ENCODE peak calls at places on chromosomes 7 and 10, in four cellular contexts. P is A549, T is H1, N is K562. I is an unnamed sample.

GRCh38 chr10:90111671-90112070 is 410.3 kb downstream of the KIF20B start:
- DNase-seq in T (no peak), N (no peak), P (no peak), I (no peak)

GRCh38 chr7:84783161-84783803 is 403.6 kb downstream of the SEMA3D start:
- DNase-seq in P (peak), N (peak), T (no peak), I (no peak)

GRCh38 chr10:3782456-3783312 is 2.3 kb downstream of the KLF6 start:
- DNase-seq in T (no peak), N (peak), P (no peak), I (peak)

GRCh38 chr10:31353574-31353973 is 34.6 kb downstream of the ZEB1 start:
- DNase-seq in N (peak), T (no peak), P (peak), I (peak)

GRCh38 chr10:89679986-89680385 is 21.4 kb upstream of the KIF20B start:
- DNase-seq in N (no peak), T (no peak), P (no peak), I (no peak)

GRCh38 chr10:108465871-108466641 is 1301.5 kb upstream of the SORCS1 start:
- DNase-seq in P (no peak), T (peak), N (no peak), I (no peak)

GRCh38 chr7:105218939-105219770 is 169.6 kb downstream of the SRPK2 start:
- DNase-seq in N (no peak), P (no peak), T (no peak), I (no peak)

GRCh38 chr10:53846809-53847208 is 954.2 kb downstream of the PCDH15 start:
- DNase-seq in T (no peak), P (no peak), N (no peak), I (no peak)

GRCh38 chr10:120382360-120382759 is 74.7 kb upstream of the PLPP4 start:
- DNase-seq in P (no peak), T (no peak), N (no peak), I (no peak)

GRCh38 chr7:92244803-92245486 is 769 bp downstream of the KRIT1 start:
- DNase-seq in N (no peak), T (no peak), P (no peak), I (no peak)

DNA sequence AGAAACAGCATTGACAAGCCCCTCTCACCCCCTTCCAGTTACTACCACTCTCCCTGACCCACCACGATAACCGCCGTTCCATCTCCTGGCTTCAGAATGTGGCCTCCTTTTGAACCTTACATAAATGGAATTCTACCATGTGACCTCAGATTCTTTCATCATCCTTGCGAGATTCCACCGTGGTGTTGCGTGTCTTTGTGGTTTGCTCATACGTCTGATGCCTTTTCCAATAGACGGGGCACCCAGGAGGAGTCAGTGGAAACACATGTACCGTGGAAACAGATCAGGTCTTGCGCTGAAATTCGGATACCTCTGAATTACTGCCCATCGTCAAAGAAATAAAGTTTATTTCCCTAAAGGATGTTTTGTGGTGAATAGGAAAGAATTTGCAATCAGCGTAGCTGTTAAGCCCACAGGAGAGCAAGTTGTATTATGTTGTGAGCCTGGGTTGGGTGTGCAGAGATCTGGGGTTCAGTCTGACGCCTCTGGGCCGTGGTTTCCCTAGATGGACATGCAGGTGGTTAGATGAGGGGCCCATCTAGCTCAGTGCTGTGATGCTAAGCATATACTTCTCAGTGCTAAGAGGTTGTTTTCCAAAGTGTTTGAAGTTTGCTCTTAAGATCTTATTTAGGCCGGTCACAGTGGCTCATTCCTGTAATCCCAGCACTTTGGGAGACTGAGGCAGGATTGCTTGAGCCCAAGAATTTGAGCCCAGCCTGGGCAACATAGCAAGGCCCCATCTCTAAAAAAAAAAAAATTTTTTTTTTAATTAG is 29.1 kb downstream of the GTF2IRD1 start:
- DNase-seq in P (peak), N (no peak), T (no peak), I (peak)
- TF ChIP-seq JUN in P (peak), N (no peak), T (no peak), I (no peak)

DNA sequence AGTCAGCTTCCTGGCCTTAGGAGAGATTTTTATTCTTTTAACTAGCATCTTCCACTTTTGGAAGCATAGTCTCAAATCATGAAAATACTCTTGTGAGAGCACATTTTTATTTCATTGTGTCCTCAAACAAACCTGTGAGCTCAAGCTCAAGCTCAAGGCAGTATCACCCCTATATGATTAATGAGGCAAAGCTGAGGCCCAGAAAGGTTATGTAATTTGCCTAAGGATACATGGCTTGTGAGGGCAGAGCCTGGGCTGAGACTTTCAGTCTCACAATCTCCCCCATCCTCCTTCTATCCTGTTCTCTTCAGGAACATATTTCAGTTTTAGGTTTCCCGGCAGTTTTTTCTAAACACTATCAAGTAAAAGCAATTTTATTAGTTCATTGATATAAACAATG is 359.5 kb downstream of the PTEN start:
- DNase-seq in N (no peak), P (no peak), T (no peak), I (no peak)
- TF ChIP-seq RFX5 in N (no peak), P (no peak), T (no peak), I (no peak)

DNA sequence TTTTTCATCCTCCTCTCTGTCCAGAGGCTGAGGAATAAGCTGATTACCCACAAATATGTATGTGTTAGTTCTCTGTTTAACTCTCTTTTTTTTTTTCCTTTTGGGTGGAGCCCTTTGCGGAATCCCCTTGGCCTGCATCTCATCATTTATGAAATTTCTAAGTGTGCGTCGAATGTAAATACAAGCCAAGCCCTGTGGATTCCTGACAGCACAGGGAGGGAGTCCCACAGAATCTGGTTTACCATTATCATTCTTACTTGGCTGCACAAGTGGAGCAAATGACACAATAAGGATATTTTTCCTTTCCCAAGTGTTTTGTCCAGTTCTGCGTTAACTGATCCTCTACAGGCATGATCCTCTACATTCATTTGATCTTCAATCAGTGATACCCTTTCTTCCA is 11.4 kb downstream of the STK31 start:
- DNase-seq in P (no peak), T (no peak), N (no peak), I (no peak)
- TF ChIP-seq JUN in P (no peak), T (no peak), N (no peak), I (no peak)

GRCh38 chr7:27434729-27435400 is 192.3 kb downstream of the EVX1 start:
- DNase-seq in N (no peak), P (no peak), T (no peak), I (no peak)
- TF ChIP-seq RFX5 in N (no peak), P (no peak), T (no peak), I (no peak)

GRCh38 chr7:1485156-1485555 is 19.0 kb downstream of the INTS1 start:
- DNase-seq in P (no peak), T (no peak), N (no peak), I (no peak)
- TF ChIP-seq JUN in P (no peak), T (no peak), N (no peak), I (no peak)

GRCh38 chr7:48173983-48174382 is 2.7 kb downstream of the ABCA13 start:
- DNase-seq in P (no peak), T (no peak), N (no peak), I (no peak)
- TF ChIP-seq RFX5 in P (no peak), T (no peak), N (no peak), I (no peak)